ENCODE peak calls at places on chromosomes 1 and 21, in five cellular contexts. C, G, L, T and E are unnamed samples.

GRCh38 chr1:208709981-208710380 is 465.8 kb upstream of the PLXNA2 start:
- DNase-seq in C (no peak), G (no peak), L (no peak), T (peak; percentile 3), E (no peak)

GRCh38 chr1:59375321-59376220 is 78.7 kb downstream of the FGGY start:
- DNase-seq in C (no peak), G (no peak), L (peak; percentile 65), T (peak; percentile 100), E (no peak)

GRCh38 chr1:160672118-160672517 is 25.3 kb upstream of the SLAMF1 start:
- DNase-seq in C (no peak), G (no peak), L (no peak), T (no peak), E (no peak)

GRCh38 chr1:168263130-168263529 is 17.5 kb upstream of the TBX19 start:
- DNase-seq in C (no peak), G (no peak), L (no peak), T (no peak), E (no peak)

GRCh38 chr1:3261007-3261968 is 192.3 kb downstream of the PRDM16 start:
- DNase-seq in C (peak; percentile 85), G (no peak), L (no peak), T (no peak), E (no peak)

GRCh38 chr1:22798083-22798482 is 87.4 kb downstream of the EPHB2 start:
- DNase-seq in C (no peak), G (no peak), L (no peak), T (no peak), E (no peak)

GRCh38 chr1:222058249-222058648 is 316.4 kb upstream of the DUSP10 start:
- DNase-seq in C (no peak), G (no peak), L (no peak), T (no peak), E (no peak)

GRCh38 chr1:71462247-71462646 is 381.4 kb upstream of the ZRANB2 start:
- DNase-seq in C (no peak), G (no peak), L (no peak), T (no peak), E (no peak)

GRCh38 chr1:47505267-47505666 is 67.4 kb downstream of the FOXD2 start:
- DNase-seq in C (no peak), G (no peak), L (no peak), T (no peak), E (no peak)

GRCh38 chr1:247496581-247497285 is 38.8 kb upstream of the OR2B11 start:
- DNase-seq in C (no peak), G (no peak), L (no peak), T (peak; percentile 48), E (no peak)

GRCh38 chr1:45886229-45886628 is 82.8 kb downstream of the MAST2 start:
- DNase-seq in C (no peak), G (no peak), L (no peak), T (no peak), E (no peak)

GRCh38 chr1:221309711-221310110 is 430.5 kb downstream of the HLX start:
- DNase-seq in C (peak; percentile 98), G (peak; percentile 81), L (no peak), T (no peak), E (peak; percentile 70)

GRCh38 chr1:91440845-91441244 is 36.2 kb upstream of the HFM1 start:
- DNase-seq in C (peak; percentile 20), G (no peak), L (no peak), T (peak; percentile 23), E (no peak)

GRCh38 chr1:110524311-110525249 is 5.6 kb upstream of the KCNA10 start:
- DNase-seq in C (peak; percentile 68), G (peak; percentile 80), L (peak; percentile 12), T (peak; percentile 23), E (peak; percentile 90)

GRCh38 chr1:8317647-8318360 is at the start of gene SLC45A1:
- DNase-seq in C (peak; percentile 39), G (peak; percentile 67), L (peak; percentile 45), T (peak; percentile 53), E (peak; percentile 96)

GRCh38 chr1:228042508-228042907 is 35.7 kb downstream of the WNT3A start:
- DNase-seq in C (no peak), G (no peak), L (no peak), T (no peak), E (no peak)

GRCh38 chr1:155218854-155219591 is 10.5 kb downstream of the MTX1 start:
- DNase-seq in C (peak; percentile 6), G (peak; percentile 79), L (peak; percentile 31), T (no peak), E (peak; percentile 37)

GRCh38 chr21:32994305-32994704 is 31.4 kb upstream of the OLIG2 start:
- DNase-seq in C (no peak), G (peak; percentile 16), L (peak; percentile 12), T (peak; percentile 34), E (no peak)

GRCh38 chr21:33069994-33070811 is at the start of gene OLIG1:
- DNase-seq in C (peak; percentile 22), G (peak; percentile 64), L (peak; percentile 80), T (peak; percentile 36), E (peak; percentile 65)

GRCh38 chr21:43626390-43626789 is 32.9 kb downstream of the HSF2BP start:
- DNase-seq in C (no peak), G (no peak), L (no peak), T (no peak), E (no peak)

GRCh38 chr21:28867401-28867800 is 125.3 kb downstream of the LTN1 start:
- DNase-seq in C (no peak), G (no peak), L (no peak), T (no peak), E (no peak)

GRCh38 chr1:65681101-65681500 is 111.6 kb upstream of the PDE4B start:
- DNase-seq in C (no peak), G (no peak), L (no peak), T (peak; percentile 61), E (no peak)

GRCh38 chr1:105894006-105894405 is 1162.5 kb upstream of the PRMT6 start:
- DNase-seq in C (no peak), G (no peak), L (no peak), T (no peak), E (no peak)

GRCh38 chr1:40313958-40314720 is 2.9 kb downstream of the COL9A2 start:
- DNase-seq in C (no peak), G (no peak), L (no peak), T (peak; percentile 15), E (no peak)

GRCh38 chr1:150001415-150001814 is 9.1 kb downstream of the OTUD7B start:
- DNase-seq in C (no peak), G (no peak), L (no peak), T (no peak), E (no peak)

GRCh38 chr21:24045775-24046215 is 1561.5 kb downstream of the MRPL39 start:
- DNase-seq in C (peak; percentile 52), G (no peak), L (peak; percentile 94), T (peak; percentile 26), E (no peak)